ENCODE peak calls at places on chromosomes 12 and 14, in seven cellular contexts. L is non-pigmented ciliary epithelial cell; U is astrocyte of the spinal cord; X is activated CD8-positive, alpha-beta T cell treated with anti-CD3 and anti-CD28 coated beads, Interleukin-2, amount 10 ng/mL, durations not matched to agents 7 days and 5 days; C is NT2/D1; V is hepatocyte; O is stimulated activated CD8-positive, alpha-beta memory T cell treated with anti-CD3 and anti-CD28 coated beads, Interleukin-4, amount 100 ng/mL, for 4 hours. Q is an unnamed sample.

GRCh38 chr12:127600211-127600610 is 666.8 kb upstream of the TMEM132C start:
- DNase-seq in L (no peak), U (no peak), X (no peak), C (no peak), V (no peak), O (no peak), Q (no peak)

GRCh38 chr14:36663404-36664321 is 2.0 kb downstream of the PAX9 start:
- DNase-seq in L (no peak), U (no peak), X (no peak), C (no peak), V (no peak), O (no peak), Q (no peak)

GRCh38 chr12:32566663-32567634 is 112.2 kb upstream of the DNM1L start:
- DNase-seq in L (no peak), U (no peak), X (no peak), C (peak; percentile 75), V (no peak), O (no peak), Q (no peak)

GRCh38 chr12:8846305-8846704 is 23.9 kb downstream of the A2ML1 start:
- DNase-seq in L (no peak), U (no peak), X (no peak), C (no peak), V (no peak), O (no peak), Q (no peak)

GRCh38 chr14:89144642-89145041 is 272.4 kb downstream of the FOXN3 start:
- DNase-seq in L (no peak), U (no peak), X (no peak), C (no peak), V (no peak), O (no peak), Q (no peak)

GRCh38 chr12:57842342-57843294 is 3.9 kb downstream of the CTDSP2 start:
- DNase-seq in L (no peak), U (no peak), X (peak; percentile 50), C (no peak), V (peak; percentile 61), O (no peak), Q (no peak)

GRCh38 chr14:93976477-93977057 is at the start of gene ASB2:
- DNase-seq in L (no peak), U (no peak), X (peak; percentile 36), C (no peak), V (no peak), O (no peak), Q (no peak)

GRCh38 chr14:69980457-69981414 is 101.5 kb downstream of the SMOC1 start:
- DNase-seq in L (no peak), U (no peak), X (no peak), C (peak; percentile 16), V (no peak), O (no peak), Q (no peak)

GRCh38 chr14:49893309-49894213 is 679 bp downstream of the ARF6 start:
- DNase-seq in L (no peak), U (no peak), X (peak; percentile 83), C (no peak), V (peak; percentile 78), O (peak; percentile 63), Q (no peak)

GRCh38 chr14:73943083-73943482 is 6.8 kb downstream of the FAM161B start:
- DNase-seq in L (peak; percentile 9), U (peak; percentile 16), X (no peak), C (no peak), V (peak; percentile 38), O (no peak), Q (no peak)

GRCh38 chr12:116026768-116027550 is 250.5 kb downstream of the MED13L start:
- DNase-seq in L (no peak), U (no peak), X (no peak), C (no peak), V (no peak), O (no peak), Q (no peak)

GRCh38 chr12:27499377-27499776 is 24.6 kb upstream of the PPFIBP1 start:
- DNase-seq in L (no peak), U (no peak), X (no peak), C (no peak), V (no peak), O (no peak), Q (no peak)

GRCh38 chr14:95258156-95258555 is 61.6 kb downstream of the CLMN start:
- DNase-seq in L (no peak), U (no peak), X (no peak), C (no peak), V (no peak), O (no peak), Q (no peak)

GRCh38 chr12:49635036-49635435 is 11.7 kb downstream of the PRPF40B start:
- DNase-seq in L (no peak), U (no peak), X (no peak), C (no peak), V (no peak), O (no peak), Q (no peak)

GRCh38 chr12:89992668-89993401 is 284.2 kb upstream of the ATP2B1 start:
- DNase-seq in L (no peak), U (no peak), X (no peak), C (no peak), V (no peak), O (no peak), Q (no peak)

GRCh38 chr12:67394600-67394999 is 125.4 kb downstream of the CAND1 start:
- DNase-seq in L (peak; percentile 42), U (peak; percentile 83), X (no peak), C (no peak), V (no peak), O (no peak), Q (no peak)

GRCh38 chr12:119157528-119157927 is 21.2 kb upstream of the HSPB8 start:
- DNase-seq in L (no peak), U (no peak), X (no peak), C (no peak), V (no peak), O (no peak), Q (no peak)

GRCh38 chr12:10557766-10558165 is 52.1 kb downstream of the EIF2S3B start:
- DNase-seq in L (no peak), U (no peak), X (no peak), C (no peak), V (no peak), O (no peak), Q (no peak)

GRCh38 chr14:31819281-31819680 is 257.8 kb upstream of the ARHGAP5 start:
- DNase-seq in L (no peak), U (no peak), X (no peak), C (no peak), V (no peak), O (no peak), Q (no peak)

GRCh38 chr12:52517005-52517835 is 3.0 kb downstream of the KRT5 start:
- DNase-seq in L (no peak), U (no peak), X (peak; percentile 11), C (no peak), V (no peak), O (no peak), Q (no peak)

GRCh38 chr12:56040151-56040550 is 1.6 kb upstream of the RPS26 start:
- DNase-seq in L (no peak), U (no peak), X (no peak), C (no peak), V (no peak), O (no peak), Q (no peak)

GRCh38 chr12:20748198-20748597 is 53.1 kb downstream of the SLCO1C1 start:
- DNase-seq in L (no peak), U (no peak), X (no peak), C (no peak), V (no peak), O (no peak), Q (no peak)

GRCh38 chr12:101566318-101566717 is 28.5 kb upstream of the MYBPC1 start:
- DNase-seq in L (no peak), U (no peak), X (no peak), C (peak; percentile 63), V (no peak), O (no peak), Q (no peak)

GRCh38 chr12:32437095-32437515 is 37.7 kb downstream of the FGD4 start:
- DNase-seq in L (peak; percentile 95), U (peak; percentile 88), X (no peak), C (no peak), V (peak; percentile 53), O (no peak), Q (no peak)

GRCh38 chr12:105523164-105524057 is 192.9 kb downstream of the C12orf75 start:
- DNase-seq in L (peak; percentile 65), U (peak; percentile 87), X (no peak), C (no peak), V (peak; percentile 76), O (no peak), Q (no peak)